ENCODE peak calls at places on chromosomes 5 and 9, in four cellular contexts. H is right lobe of liver, N is A673, P is ascending aorta. V is an unnamed sample. For H3K4me1, the result is how much of the 10 kb centered on the place peaks cover.

GRCh38 chr5:76831108-76831447 is 12.2 kb downstream of the F2RL1 start:
- DNase-seq in H (no peak), N (no peak), P (no peak), V (no peak)

GRCh38 chr9:127158995-127159801 is 36.8 kb upstream of the ANGPTL2 start:
- DNase-seq in H (peak), N (peak), P (peak), V (peak)

GRCh38 chr5:155753943-155754581 is 572.9 kb upstream of the SGCD start:
- DNase-seq in H (no peak), N (no peak), P (no peak), V (no peak)

GRCh38 chr9:116165912-116166311 is 12.3 kb downstream of the PAPPA start:
- DNase-seq in H (no peak), N (no peak), P (no peak), V (no peak)

GRCh38 chr5:14574891-14575496 is 6.6 kb upstream of the OTULINL start:
- DNase-seq in H (no peak), N (no peak), P (no peak), V (no peak)

GRCh38 chr9:1320667-1321195 is 270.6 kb downstream of the DMRT2 start:
- DNase-seq in H (no peak), N (no peak), P (no peak), V (no peak)

GRCh38 chr5:91983869-91984268 is 600.8 kb upstream of the ARRDC3 start:
- DNase-seq in H (no peak), N (no peak), P (no peak), V (no peak)

GRCh38 chr5:1392261-1392660 is 47.4 kb upstream of the CLPTM1L start:
- DNase-seq in H (no peak), N (no peak), P (no peak), V (no peak)

GRCh38 chr9:111896942-111897830 is 572 bp downstream of the UGCG start:
- DNase-seq in H (peak), N (peak), P (peak), V (no peak)

GRCh38 chr5:179495906-179496455 is 54.4 kb upstream of the RUFY1 start:
- DNase-seq in H (no peak), N (no peak), P (no peak), V (no peak)

GRCh38 chr9:7578951-7579743 is 220.4 kb downstream of the DMAC1 start:
- DNase-seq in H (no peak), N (no peak), P (no peak), V (no peak)

GRCh38 chr9:125986966-125987365 is 239.8 kb downstream of the PBX3 start:
- DNase-seq in H (no peak), N (no peak), P (peak), V (no peak)

GRCh38 chr5:127563133-127563532 is 45.7 kb downstream of the PRRC1 start:
- DNase-seq in H (no peak), N (no peak), P (no peak), V (no peak)

GRCh38 chr5:150511641-150512367 is 3.9 kb downstream of the NDST1 start:
- DNase-seq in H (peak), N (peak), P (no peak), V (no peak)

GRCh38 chr5:140000332-140000731 is 42.8 kb downstream of the NRG2 start:
- DNase-seq in H (no peak), N (no peak), P (no peak), V (no peak)

DNA sequence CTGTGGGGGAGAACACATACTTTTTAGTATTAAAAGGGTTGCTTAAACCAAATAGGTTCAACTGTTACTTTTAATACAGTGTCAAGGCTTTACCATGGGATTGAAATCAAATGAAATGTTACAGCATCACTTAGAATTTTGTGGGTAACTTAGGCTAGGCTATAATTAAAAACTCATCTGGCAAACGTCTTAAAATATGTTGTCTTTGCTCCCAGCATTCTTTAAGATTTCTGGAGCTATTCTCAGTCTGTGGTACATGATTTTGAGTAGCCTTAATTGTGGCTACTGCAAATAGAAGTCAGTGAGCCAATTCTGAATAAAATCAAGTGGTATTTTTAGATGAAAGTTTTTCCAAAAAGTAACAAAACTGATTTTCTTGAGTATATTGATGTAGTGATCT is 30.7 kb downstream of the UHRF2 start:
- DNase-seq in H (no peak), N (no peak), P (no peak), V (no peak)
- TF ChIP-seq CTCF in H (no peak), N (no peak), P (no peak), V (no peak)

DNA sequence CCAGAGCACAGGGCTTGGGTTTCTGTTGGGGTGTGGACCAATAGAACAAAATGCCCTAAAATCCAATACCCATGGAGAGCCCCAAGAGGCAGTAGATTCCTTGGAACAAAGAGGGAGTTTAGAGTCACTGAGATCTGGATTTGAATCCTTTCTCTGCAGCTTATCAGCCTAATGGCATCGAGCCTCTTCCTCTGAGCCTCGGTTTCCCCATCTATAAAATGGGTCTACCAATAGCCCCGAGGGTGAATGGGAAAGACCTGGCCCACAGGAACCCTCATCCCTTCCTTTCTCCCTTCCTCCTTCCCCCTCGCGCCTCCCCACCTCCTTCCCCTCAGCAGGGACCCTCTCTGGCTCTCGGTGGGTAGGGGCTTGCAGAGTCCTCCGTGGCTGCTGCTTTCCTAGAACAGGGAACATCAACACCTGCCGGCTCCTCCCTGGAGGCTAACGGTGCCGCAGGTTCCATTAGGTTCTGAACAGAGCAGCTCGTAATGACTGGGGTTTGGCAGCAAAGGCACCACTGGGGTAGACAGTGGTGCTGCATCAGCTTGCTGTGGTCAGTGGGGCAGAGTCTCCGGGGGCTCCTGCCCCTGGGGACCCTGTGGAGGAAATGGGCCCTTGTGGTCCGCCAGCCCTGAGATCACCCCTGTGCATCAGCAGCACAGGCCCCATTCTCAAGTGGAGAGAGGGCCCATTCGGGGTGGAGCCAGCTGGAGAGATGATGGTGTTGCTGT is 40.3 kb downstream of the NEK6 start:
- DNase-seq in H (no peak), N (no peak), P (no peak), V (no peak)
- H3K4me1 ChIP-seq in H (under half), N (under half), P (under half), V (under half)

DNA sequence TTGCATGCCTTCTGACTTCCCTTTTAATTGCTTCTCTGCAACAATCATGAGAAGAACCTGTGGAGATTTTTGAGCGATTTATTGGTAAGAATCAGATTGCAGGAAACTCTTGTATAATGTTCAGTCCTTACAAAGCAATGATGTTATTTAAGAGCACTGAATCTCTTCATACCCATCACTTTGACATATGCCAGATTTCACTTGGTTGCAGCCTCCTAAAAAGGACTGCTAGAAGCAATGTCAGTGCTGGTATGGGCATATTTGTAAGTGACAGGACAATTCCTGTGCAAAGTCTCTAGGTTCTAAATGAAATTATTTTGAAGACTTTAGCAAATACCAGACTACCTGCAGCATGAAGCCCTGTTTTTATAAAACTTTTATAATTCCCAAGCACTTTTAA is 2272.7 kb upstream of the WWC1 start:
- DNase-seq in H (no peak), N (no peak), P (no peak), V (no peak)
- TF ChIP-seq CTCF in H (no peak), N (no peak), P (no peak), V (no peak)

DNA sequence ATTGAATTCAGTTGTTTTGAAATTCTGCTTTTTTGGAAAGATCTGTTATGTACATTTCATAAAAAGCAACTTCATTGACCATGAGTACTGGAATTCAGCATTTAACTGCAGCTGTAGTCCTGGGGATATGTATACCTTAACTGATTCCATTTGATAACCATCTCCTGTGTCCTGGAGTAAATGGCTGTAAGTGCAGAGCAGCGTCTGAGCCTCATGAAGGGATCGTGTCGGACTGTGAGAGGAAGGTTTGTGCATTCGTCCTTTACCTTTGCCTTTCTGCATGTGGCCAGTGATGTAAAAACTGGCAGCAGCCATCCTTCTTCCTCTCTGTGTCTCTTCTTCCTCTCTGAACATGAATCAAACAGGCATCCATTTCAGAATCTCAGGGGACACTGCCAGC is 287.2 kb downstream of the FANCC start:
- DNase-seq in H (no peak), N (no peak), P (no peak), V (no peak)
- H3K4me1 ChIP-seq in H (under half), N (under half), P (half or more), V (half or more)

GRCh38 chr5:170917113-170917512 is 55.3 kb downstream of the RANBP17 start:
- DNase-seq in H (no peak), N (no peak), P (no peak), V (no peak)
- TF ChIP-seq CTCF in H (no peak), N (no peak), P (no peak), V (no peak)

DNA sequence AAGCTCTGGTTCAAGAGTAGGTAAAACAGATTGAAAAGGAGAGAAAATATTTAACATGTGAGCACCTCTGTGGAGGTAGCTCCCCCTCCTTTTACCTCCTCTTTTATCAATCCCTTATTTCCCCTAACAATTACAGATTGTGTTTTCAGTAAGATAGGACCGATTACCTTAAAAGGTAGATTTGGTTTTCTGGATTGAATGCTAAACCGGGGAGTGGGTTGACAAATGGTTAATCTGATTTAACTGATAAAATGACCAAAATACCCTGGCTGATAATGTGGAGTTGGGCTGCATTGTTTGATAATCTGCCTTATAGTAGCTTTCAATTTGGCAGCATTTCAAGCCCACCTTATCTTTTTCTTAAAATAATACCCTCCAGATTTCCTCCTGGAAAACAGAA is 83.9 kb downstream of the EGFLAM start:
- DNase-seq in H (no peak), N (no peak), P (no peak), V (no peak)
- H3K4me1 ChIP-seq in H (under half), N (under half), P (under half), V (under half)

GRCh38 chr5:173758675-173759074 is 129.5 kb upstream of the CPEB4 start:
- DNase-seq in H (no peak), N (no peak), P (no peak), V (no peak)
- TF ChIP-seq CTCF in H (no peak), N (no peak), P (no peak), V (no peak)

GRCh38 chr5:72252008-72252407 is 68.0 kb downstream of the MRPS27 start:
- DNase-seq in H (no peak), N (no peak), P (no peak), V (no peak)

GRCh38 chr5:72255670-72256069 is 64.4 kb downstream of the MRPS27 start:
- DNase-seq in H (no peak), N (no peak), P (no peak), V (no peak)

GRCh38 chr5:72255237-72255636 is 64.8 kb downstream of the MRPS27 start:
- DNase-seq in H (no peak), N (no peak), P (no peak), V (no peak)

GRCh38 chr5:72251386-72251785 is 68.7 kb downstream of the MRPS27 start:
- DNase-seq in H (no peak), N (no peak), P (no peak), V (no peak)

GRCh38 chr5:72252574-72253155 is 67.4 kb downstream of the MRPS27 start:
- DNase-seq in H (no peak), N (peak), P (no peak), V (no peak)
- H3K4me1 ChIP-seq in H (under half), N (half or more), P (under half), V (under half)